ENCODE peak calls at places on chromosome 2, in nine cellular contexts. One of them, this sample, is unnamed.
A peak's percentile ranks its signal among the peaks of the same experiment; 100 is the strongest.

GRCh38 chr2:121721926-121722325 is 14.7 kb downstream of the NIFK start:
- DNase-seq in M059J: peak; percentile 56
- DNase-seq in SHP77: no peak
- DNase-seq in amniotic stem cell: peak; percentile 49
- DNase-seq in cardiac muscle cell: no peak
- DNase-seq in activated CD8-positive, alpha-beta memory T cell treated with anti-CD3 and anti-CD28 coated beads, Interleukin-2, amount 50 U/mL, for 48 hours: no peak
- DNase-seq in SK-MEL-5: no peak
- DNase-seq in lower leg skin: peak; percentile 84
- DNase-seq in IMR-90: peak; percentile 92
- DNase-seq in this sample: peak; percentile 92

GRCh38 chr2:65662654-65663432 is 230.4 kb upstream of the SPRED2 start:
- DNase-seq in SHP77: no peak
- DNase-seq in M059J: peak; percentile 95
- DNase-seq in lower leg skin: no peak
- DNase-seq in cardiac muscle cell: no peak
- DNase-seq in IMR-90: peak; percentile 93
- DNase-seq in activated CD8-positive, alpha-beta memory T cell treated with anti-CD3 and anti-CD28 coated beads, Interleukin-2, amount 50 U/mL, for 48 hours: no peak
- DNase-seq in amniotic stem cell: no peak
- DNase-seq in SK-MEL-5: no peak
- DNase-seq in this sample: peak; percentile 73

GRCh38 chr2:206083602-206084467 is 2.1 kb downstream of the INO80D start:
- DNase-seq in IMR-90: no peak
- DNase-seq in SHP77: no peak
- DNase-seq in amniotic stem cell: no peak
- DNase-seq in M059J: no peak
- DNase-seq in cardiac muscle cell: peak; percentile 32
- DNase-seq in lower leg skin: no peak
- DNase-seq in activated CD8-positive, alpha-beta memory T cell treated with anti-CD3 and anti-CD28 coated beads, Interleukin-2, amount 50 U/mL, for 48 hours: peak; percentile 57
- DNase-seq in SK-MEL-5: peak; percentile 34
- DNase-seq in this sample: peak; percentile 2

GRCh38 chr2:127864877-127865276 is 6.9 kb upstream of the POLR2D start:
- DNase-seq in amniotic stem cell: no peak
- DNase-seq in M059J: no peak
- DNase-seq in IMR-90: no peak
- DNase-seq in cardiac muscle cell: no peak
- DNase-seq in activated CD8-positive, alpha-beta memory T cell treated with anti-CD3 and anti-CD28 coated beads, Interleukin-2, amount 50 U/mL, for 48 hours: no peak
- DNase-seq in SK-MEL-5: peak; percentile 63
- DNase-seq in lower leg skin: peak; percentile 76
- DNase-seq in SHP77: no peak
- DNase-seq in this sample: peak; percentile 60

GRCh38 chr2:86622409-86622877 is 1.2 kb downstream of the RNF103 start:
- DNase-seq in amniotic stem cell: no peak
- DNase-seq in SK-MEL-5: peak; percentile 36
- DNase-seq in cardiac muscle cell: peak; percentile 31
- DNase-seq in activated CD8-positive, alpha-beta memory T cell treated with anti-CD3 and anti-CD28 coated beads, Interleukin-2, amount 50 U/mL, for 48 hours: peak; percentile 62
- DNase-seq in SHP77: no peak
- DNase-seq in IMR-90: peak; percentile 10
- DNase-seq in lower leg skin: no peak
- DNase-seq in M059J: peak; percentile 49
- DNase-seq in this sample: peak; percentile 47

GRCh38 chr2:6881036-6881435 is 3.5 kb downstream of the RSAD2 start:
- DNase-seq in SK-MEL-5: no peak
- DNase-seq in SHP77: no peak
- DNase-seq in IMR-90: no peak
- DNase-seq in activated CD8-positive, alpha-beta memory T cell treated with anti-CD3 and anti-CD28 coated beads, Interleukin-2, amount 50 U/mL, for 48 hours: no peak
- DNase-seq in cardiac muscle cell: no peak
- DNase-seq in lower leg skin: no peak
- DNase-seq in amniotic stem cell: no peak
- DNase-seq in M059J: no peak
- DNase-seq in this sample: no peak

GRCh38 chr2:9639000-9639602 is 8.3 kb upstream of the YWHAQ start:
- DNase-seq in amniotic stem cell: no peak
- DNase-seq in lower leg skin: no peak
- DNase-seq in activated CD8-positive, alpha-beta memory T cell treated with anti-CD3 and anti-CD28 coated beads, Interleukin-2, amount 50 U/mL, for 48 hours: peak; percentile 26
- DNase-seq in M059J: no peak
- DNase-seq in SK-MEL-5: no peak
- DNase-seq in SHP77: no peak
- DNase-seq in cardiac muscle cell: no peak
- DNase-seq in IMR-90: no peak
- DNase-seq in this sample: no peak

GRCh38 chr2:27288610-27289009 is 6.4 kb downstream of the TRIM54 start:
- DNase-seq in amniotic stem cell: no peak
- DNase-seq in SK-MEL-5: no peak
- DNase-seq in activated CD8-positive, alpha-beta memory T cell treated with anti-CD3 and anti-CD28 coated beads, Interleukin-2, amount 50 U/mL, for 48 hours: no peak
- DNase-seq in M059J: no peak
- DNase-seq in lower leg skin: no peak
- DNase-seq in SHP77: no peak
- DNase-seq in IMR-90: no peak
- DNase-seq in cardiac muscle cell: no peak
- DNase-seq in this sample: no peak

GRCh38 chr2:55123851-55124269 is 73.6 kb upstream of the RTN4 start:
- DNase-seq in activated CD8-positive, alpha-beta memory T cell treated with anti-CD3 and anti-CD28 coated beads, Interleukin-2, amount 50 U/mL, for 48 hours: no peak
- DNase-seq in cardiac muscle cell: no peak
- DNase-seq in SHP77: no peak
- DNase-seq in SK-MEL-5: no peak
- DNase-seq in M059J: no peak
- DNase-seq in lower leg skin: peak; percentile 4
- DNase-seq in IMR-90: no peak
- DNase-seq in amniotic stem cell: no peak
- DNase-seq in this sample: no peak

GRCh38 chr2:194723446-194723845 is 933.6 kb upstream of the SLC39A10 start:
- DNase-seq in SK-MEL-5: no peak
- DNase-seq in SHP77: no peak
- DNase-seq in activated CD8-positive, alpha-beta memory T cell treated with anti-CD3 and anti-CD28 coated beads, Interleukin-2, amount 50 U/mL, for 48 hours: no peak
- DNase-seq in cardiac muscle cell: no peak
- DNase-seq in lower leg skin: no peak
- DNase-seq in M059J: no peak
- DNase-seq in IMR-90: no peak
- DNase-seq in amniotic stem cell: no peak
- DNase-seq in this sample: no peak

GRCh38 chr2:128754246-128754724 is 435.6 kb upstream of the HS6ST1 start:
- DNase-seq in activated CD8-positive, alpha-beta memory T cell treated with anti-CD3 and anti-CD28 coated beads, Interleukin-2, amount 50 U/mL, for 48 hours: no peak
- DNase-seq in amniotic stem cell: no peak
- DNase-seq in M059J: no peak
- DNase-seq in lower leg skin: no peak
- DNase-seq in cardiac muscle cell: peak; percentile 94
- DNase-seq in SHP77: peak; percentile 28
- DNase-seq in IMR-90: no peak
- DNase-seq in SK-MEL-5: no peak
- DNase-seq in this sample: no peak

GRCh38 chr2:241891988-241892298 is 22.4 kb downstream of the RTP5 start:
- DNase-seq in cardiac muscle cell: no peak
- DNase-seq in lower leg skin: no peak
- DNase-seq in M059J: no peak
- DNase-seq in SHP77: no peak
- DNase-seq in activated CD8-positive, alpha-beta memory T cell treated with anti-CD3 and anti-CD28 coated beads, Interleukin-2, amount 50 U/mL, for 48 hours: no peak
- DNase-seq in IMR-90: no peak
- DNase-seq in amniotic stem cell: no peak
- DNase-seq in SK-MEL-5: no peak
- DNase-seq in this sample: no peak

GRCh38 chr2:231545105-231545902 is 15.1 kb upstream of the NMUR1 start:
- DNase-seq in cardiac muscle cell: no peak
- DNase-seq in lower leg skin: peak; percentile 78
- DNase-seq in SHP77: no peak
- DNase-seq in activated CD8-positive, alpha-beta memory T cell treated with anti-CD3 and anti-CD28 coated beads, Interleukin-2, amount 50 U/mL, for 48 hours: peak; percentile 80
- DNase-seq in amniotic stem cell: no peak
- DNase-seq in SK-MEL-5: peak; percentile 30
- DNase-seq in IMR-90: peak; percentile 53
- DNase-seq in M059J: peak; percentile 91
- DNase-seq in this sample: peak; percentile 86

GRCh38 chr2:10228611-10229365 is 73.9 kb upstream of the HPCAL1 start:
- DNase-seq in SHP77: no peak
- DNase-seq in M059J: no peak
- DNase-seq in SK-MEL-5: no peak
- DNase-seq in lower leg skin: peak; percentile 74
- DNase-seq in cardiac muscle cell: no peak
- DNase-seq in amniotic stem cell: no peak
- DNase-seq in activated CD8-positive, alpha-beta memory T cell treated with anti-CD3 and anti-CD28 coated beads, Interleukin-2, amount 50 U/mL, for 48 hours: no peak
- DNase-seq in IMR-90: no peak
- DNase-seq in this sample: no peak

GRCh38 chr2:197705912-197706838 is 1.0 kb downstream of the MARS2 start:
- DNase-seq in lower leg skin: no peak
- DNase-seq in cardiac muscle cell: no peak
- DNase-seq in SHP77: no peak
- DNase-seq in SK-MEL-5: peak; percentile 12
- DNase-seq in M059J: peak; percentile 34
- DNase-seq in IMR-90: peak; percentile 11
- DNase-seq in activated CD8-positive, alpha-beta memory T cell treated with anti-CD3 and anti-CD28 coated beads, Interleukin-2, amount 50 U/mL, for 48 hours: no peak
- DNase-seq in amniotic stem cell: no peak
- DNase-seq in this sample: peak; percentile 69

GRCh38 chr2:38540580-38541290 is 62.0 kb downstream of the HNRNPLL start:
- DNase-seq in lower leg skin: no peak
- DNase-seq in cardiac muscle cell: no peak
- DNase-seq in M059J: no peak
- DNase-seq in amniotic stem cell: no peak
- DNase-seq in IMR-90: no peak
- DNase-seq in SK-MEL-5: peak; percentile 96
- DNase-seq in SHP77: no peak
- DNase-seq in activated CD8-positive, alpha-beta memory T cell treated with anti-CD3 and anti-CD28 coated beads, Interleukin-2, amount 50 U/mL, for 48 hours: no peak
- DNase-seq in this sample: no peak

GRCh38 chr2:1140389-1141003 is 189.8 kb downstream of the SNTG2 start:
- DNase-seq in M059J: no peak
- DNase-seq in SHP77: no peak
- DNase-seq in lower leg skin: no peak
- DNase-seq in amniotic stem cell: no peak
- DNase-seq in SK-MEL-5: peak; percentile 58
- DNase-seq in IMR-90: no peak
- DNase-seq in cardiac muscle cell: peak; percentile 48
- DNase-seq in activated CD8-positive, alpha-beta memory T cell treated with anti-CD3 and anti-CD28 coated beads, Interleukin-2, amount 50 U/mL, for 48 hours: peak; percentile 85
- DNase-seq in this sample: peak; percentile 17

GRCh38 chr2:149166958-149167810 is 128.7 kb downstream of the LYPD6B start:
- DNase-seq in lower leg skin: no peak
- DNase-seq in IMR-90: no peak
- DNase-seq in M059J: peak; percentile 81
- DNase-seq in cardiac muscle cell: no peak
- DNase-seq in amniotic stem cell: no peak
- DNase-seq in SHP77: no peak
- DNase-seq in activated CD8-positive, alpha-beta memory T cell treated with anti-CD3 and anti-CD28 coated beads, Interleukin-2, amount 50 U/mL, for 48 hours: peak; percentile 64
- DNase-seq in SK-MEL-5: no peak
- DNase-seq in this sample: peak; percentile 34

GRCh38 chr2:233221378-233222063 is 30.0 kb upstream of the ATG16L1 start:
- DNase-seq in IMR-90: no peak
- DNase-seq in cardiac muscle cell: no peak
- DNase-seq in amniotic stem cell: no peak
- DNase-seq in M059J: peak; percentile 16
- DNase-seq in lower leg skin: no peak
- DNase-seq in SHP77: no peak
- DNase-seq in SK-MEL-5: no peak
- DNase-seq in activated CD8-positive, alpha-beta memory T cell treated with anti-CD3 and anti-CD28 coated beads, Interleukin-2, amount 50 U/mL, for 48 hours: no peak
- DNase-seq in this sample: peak; percentile 8

GRCh38 chr2:235129856-235130255 is 178.0 kb downstream of the SH3BP4 start:
- DNase-seq in lower leg skin: no peak
- DNase-seq in amniotic stem cell: no peak
- DNase-seq in M059J: no peak
- DNase-seq in activated CD8-positive, alpha-beta memory T cell treated with anti-CD3 and anti-CD28 coated beads, Interleukin-2, amount 50 U/mL, for 48 hours: no peak
- DNase-seq in cardiac muscle cell: no peak
- DNase-seq in SK-MEL-5: no peak
- DNase-seq in IMR-90: peak; percentile 46
- DNase-seq in SHP77: no peak
- DNase-seq in this sample: peak; percentile 25

GRCh38 chr2:199460101-199460671 is 2.4 kb upstream of the SATB2 start:
- DNase-seq in M059J: peak; percentile 40
- DNase-seq in SHP77: no peak
- DNase-seq in amniotic stem cell: no peak
- DNase-seq in activated CD8-positive, alpha-beta memory T cell treated with anti-CD3 and anti-CD28 coated beads, Interleukin-2, amount 50 U/mL, for 48 hours: no peak
- DNase-seq in lower leg skin: no peak
- DNase-seq in SK-MEL-5: peak; percentile 36
- DNase-seq in IMR-90: peak; percentile 43
- DNase-seq in cardiac muscle cell: no peak
- DNase-seq in this sample: peak; percentile 70

GRCh38 chr2:37670378-37671012 is 947 bp downstream of the CDC42EP3 start:
- DNase-seq in amniotic stem cell: no peak
- DNase-seq in IMR-90: no peak
- DNase-seq in activated CD8-positive, alpha-beta memory T cell treated with anti-CD3 and anti-CD28 coated beads, Interleukin-2, amount 50 U/mL, for 48 hours: no peak
- DNase-seq in M059J: no peak
- DNase-seq in SHP77: no peak
- DNase-seq in SK-MEL-5: no peak
- DNase-seq in cardiac muscle cell: peak; percentile 77
- DNase-seq in lower leg skin: no peak
- DNase-seq in this sample: no peak

GRCh38 chr2:88214631-88215030 is 44.5 kb downstream of the THNSL2 start:
- DNase-seq in SK-MEL-5: no peak
- DNase-seq in SHP77: no peak
- DNase-seq in activated CD8-positive, alpha-beta memory T cell treated with anti-CD3 and anti-CD28 coated beads, Interleukin-2, amount 50 U/mL, for 48 hours: no peak
- DNase-seq in cardiac muscle cell: no peak
- DNase-seq in M059J: no peak
- DNase-seq in lower leg skin: no peak
- DNase-seq in IMR-90: no peak
- DNase-seq in amniotic stem cell: no peak
- DNase-seq in this sample: no peak

GRCh38 chr2:85468704-85469349 is 50.3 kb downstream of the SH2D6 start:
- DNase-seq in lower leg skin: no peak
- DNase-seq in SK-MEL-5: no peak
- DNase-seq in cardiac muscle cell: peak; percentile 42
- DNase-seq in IMR-90: peak; percentile 58
- DNase-seq in activated CD8-positive, alpha-beta memory T cell treated with anti-CD3 and anti-CD28 coated beads, Interleukin-2, amount 50 U/mL, for 48 hours: no peak
- DNase-seq in amniotic stem cell: no peak
- DNase-seq in SHP77: peak; percentile 11
- DNase-seq in M059J: peak; percentile 59
- DNase-seq in this sample: peak; percentile 18

GRCh38 chr2:133044556-133044955 is 374.6 kb upstream of the LYPD1 start:
- DNase-seq in SK-MEL-5: no peak
- DNase-seq in IMR-90: no peak
- DNase-seq in SHP77: no peak
- DNase-seq in lower leg skin: no peak
- DNase-seq in amniotic stem cell: no peak
- DNase-seq in M059J: peak; percentile 41
- DNase-seq in cardiac muscle cell: no peak
- DNase-seq in activated CD8-positive, alpha-beta memory T cell treated with anti-CD3 and anti-CD28 coated beads, Interleukin-2, amount 50 U/mL, for 48 hours: no peak
- DNase-seq in this sample: no peak

This sample was measured in ELR.